ENCODE peak calls at places on chromosomes 6 and 20, in nine cellular contexts. S, F, E, Z, G, C, K, U and N are unnamed samples.

GRCh38 chr6:93418448-93419303 is 683 bp downstream of the EPHA7 start:
- DNase-seq in C (no peak), E (peak; percentile 18), U (no peak), K (no peak), S (peak; percentile 25), F (peak; percentile 24), Z (peak; percentile 53), G (no peak), N (no peak)

GRCh38 chr20:3461911-3462677 is 8.7 kb upstream of the ATRN start:
- DNase-seq in S (no peak), C (peak; percentile 25), F (no peak), U (no peak), K (peak; percentile 25), G (no peak), Z (no peak), E (no peak), N (peak; percentile 20)

GRCh38 chr20:53677447-53678314 is 84.0 kb upstream of the ZNF217 start:
- DNase-seq in F (peak; percentile 41), G (no peak), C (no peak), E (peak; percentile 64), S (no peak), U (peak; percentile 84), Z (no peak), K (no peak), N (no peak)

GRCh38 chr6:45822269-45822812 is 193.3 kb downstream of the CLIC5 start:
- DNase-seq in S (no peak), G (no peak), F (no peak), Z (no peak), K (no peak), C (no peak), U (no peak), E (no peak), N (no peak)

GRCh38 chr6:72524011-72524645 is 97.7 kb upstream of the KCNQ5 start:
- DNase-seq in U (no peak), S (no peak), Z (no peak), K (peak; percentile 1), E (no peak), F (no peak), C (no peak), G (no peak), N (no peak)

GRCh38 chr6:11772109-11772830 is 6.3 kb downstream of the ADTRP start:
- DNase-seq in S (peak; percentile 84), F (peak; percentile 33), C (peak; percentile 97), G (no peak), U (peak; percentile 96), Z (no peak), K (peak; percentile 96), E (no peak), N (peak; percentile 96)

GRCh38 chr20:61599061-61599930 is 347.2 kb downstream of the CDH4 start:
- DNase-seq in K (no peak), S (no peak), G (no peak), E (no peak), Z (peak; percentile 3), F (no peak), C (no peak), U (no peak), N (no peak)

GRCh38 chr6:24827162-24827561 is 28.4 kb upstream of the ARMH2 start:
- DNase-seq in K (peak; percentile 31), F (no peak), Z (no peak), C (no peak), S (no peak), U (no peak), G (no peak), E (no peak), N (no peak)

GRCh38 chr6:35725721-35726438 is 11.0 kb upstream of the ARMC12 start:
- DNase-seq in C (peak; percentile 72), U (no peak), E (peak; percentile 91), G (no peak), Z (no peak), F (peak; percentile 81), S (no peak), K (no peak), N (peak; percentile 49)

GRCh38 chr6:89438248-89438647 is 5.3 kb downstream of the ANKRD6 start:
- DNase-seq in Z (no peak), K (no peak), C (no peak), S (no peak), F (no peak), E (no peak), U (no peak), G (no peak), N (no peak)

GRCh38 chr6:170139531-170139930 is 151.3 kb downstream of the DLL1 start:
- DNase-seq in C (no peak), Z (no peak), U (no peak), F (no peak), K (no peak), S (no peak), G (no peak), E (no peak), N (no peak)

GRCh38 chr6:1390071-1390804 is 862 bp downstream of the FOXF2 start:
- DNase-seq in Z (peak; percentile 5), C (peak; percentile 61), F (no peak), E (no peak), K (peak; percentile 36), S (peak; percentile 68), G (no peak), U (peak; percentile 63), N (peak; percentile 44)

GRCh38 chr6:52076791-52077179 is 10.6 kb downstream of the PKHD1 start:
- DNase-seq in S (no peak), G (no peak), U (no peak), F (no peak), C (no peak), K (no peak), E (no peak), Z (no peak), N (no peak)

GRCh38 chr6:36840471-36841461 is 1.5 kb upstream of the CPNE5 start:
- DNase-seq in E (no peak), K (no peak), U (no peak), F (peak; percentile 42), S (peak; percentile 38), G (no peak), Z (no peak), C (no peak), N (no peak)

GRCh38 chr20:39070484-39071231 is 108.5 kb downstream of the DHX35 start:
- DNase-seq in G (no peak), E (no peak), Z (no peak), F (no peak), U (peak; percentile 51), S (peak; percentile 85), K (peak; percentile 68), C (peak; percentile 63), N (peak; percentile 48)

GRCh38 chr6:7604003-7604402 is 14.0 kb downstream of the SNRNP48 start:
- DNase-seq in K (no peak), F (no peak), Z (no peak), E (no peak), S (no peak), G (no peak), U (no peak), C (no peak), N (no peak)

GRCh38 chr6:155142902-155143609 is 120.8 kb upstream of the CLDN20 start:
- DNase-seq in S (peak; percentile 30), U (peak; percentile 49), G (no peak), C (peak; percentile 40), K (no peak), Z (no peak), E (no peak), F (no peak), N (no peak)

GRCh38 chr6:126876446-126876845 is 242.0 kb upstream of the RSPO3 start:
- DNase-seq in U (no peak), C (no peak), G (no peak), S (no peak), K (no peak), E (no peak), Z (no peak), F (no peak), N (no peak)

GRCh38 chr6:143271024-143271423 is 179.5 kb downstream of the ADAT2 start:
- DNase-seq in Z (no peak), U (peak; percentile 89), S (peak; percentile 70), F (no peak), G (no peak), C (peak; percentile 94), E (no peak), K (peak; percentile 62), N (peak; percentile 86)

GRCh38 chr6:122285292-122285913 is 114.0 kb upstream of the HSF2 start:
- DNase-seq in E (no peak), U (peak; percentile 4), K (no peak), Z (no peak), G (no peak), S (no peak), F (no peak), C (peak; percentile 25), N (no peak)

GRCh38 chr6:37988696-37989095 is 169.2 kb downstream of the ZFAND3 start:
- DNase-seq in C (no peak), G (no peak), S (no peak), U (no peak), F (no peak), K (no peak), E (no peak), Z (no peak), N (no peak)

GRCh38 chr20:36493013-36493800 is 48.1 kb upstream of the MYL9 start:
- DNase-seq in Z (peak; percentile 13), G (no peak), F (no peak), S (no peak), E (peak; percentile 26), K (no peak), U (no peak), C (no peak), N (no peak)

GRCh38 chr6:106886922-106887797 is 87.4 kb downstream of the CD24 start:
- DNase-seq in U (no peak), E (no peak), K (no peak), F (no peak), G (no peak), Z (peak; percentile 85), C (no peak), S (no peak), N (no peak)

GRCh38 chr20:59421089-59421488 is 120.7 kb downstream of the EDN3 start:
- DNase-seq in U (no peak), Z (no peak), K (no peak), C (no peak), E (no peak), F (no peak), S (no peak), G (no peak), N (no peak)

GRCh38 chr6:21749754-21750153 is 156.2 kb downstream of the SOX4 start:
- DNase-seq in S (no peak), U (no peak), Z (peak; percentile 88), F (no peak), K (no peak), E (no peak), C (no peak), G (no peak), N (no peak)